ENCODE peak calls at places on chromosome 15, in eight cellular contexts. G, H, Q, E, I, L, V and J are unnamed samples. For H3K4me1, the result is how much of the 10 kb centered on the place peaks cover.

GRCh38 chr15:88702983-88703382 is 64.2 kb downstream of the ISG20 start:
- DNase-seq in H (no peak), Q (no peak), E (no peak), V (peak), I (no peak), L (no peak), G (no peak), J (no peak)

GRCh38 chr15:63945838-63946298 is 100.4 kb downstream of the DAPK2 start:
- DNase-seq in H (no peak), E (no peak), Q (no peak), I (no peak), L (no peak), V (no peak), G (no peak), J (peak)

GRCh38 chr15:49235446-49236207 is 65.6 kb downstream of the GALK2 start:
- DNase-seq in H (peak), V (peak), L (peak), G (no peak), Q (no peak), E (peak), I (peak), J (no peak)

GRCh38 chr15:64013179-64014043 is 32.9 kb downstream of the DAPK2 start:
- DNase-seq in I (no peak), Q (no peak), G (no peak), V (no peak), L (no peak), H (no peak), E (no peak), J (no peak)

GRCh38 chr15:96162322-96162721 is 168.2 kb upstream of the NR2F2 start:
- DNase-seq in Q (no peak), H (peak), L (no peak), G (no peak), E (no peak), V (no peak), I (no peak), J (no peak)

GRCh38 chr15:100115711-100116090 is 226.1 kb downstream of the ADAMTS17 start:
- DNase-seq in I (no peak), E (no peak), Q (no peak), G (no peak), H (no peak), L (peak), V (peak), J (no peak)

GRCh38 chr15:74844319-74845207 is 1.6 kb upstream of the ULK3 start:
- DNase-seq in E (no peak), V (no peak), H (no peak), L (no peak), G (no peak), I (no peak), Q (no peak), J (no peak)

GRCh38 chr15:58355352-58355964 is 76.3 kb upstream of the LIPC start:
- DNase-seq in G (no peak), E (no peak), H (no peak), L (no peak), Q (no peak), V (no peak), I (no peak), J (no peak)

GRCh38 chr15:29089731-29090616 is 179.6 kb downstream of the NSMCE3 start:
- DNase-seq in G (no peak), E (no peak), L (no peak), V (peak), H (no peak), Q (no peak), I (peak), J (no peak)

GRCh38 chr15:83123529-83123928 is 16.1 kb downstream of the TM6SF1 start:
- DNase-seq in V (no peak), H (no peak), Q (no peak), G (no peak), L (no peak), E (no peak), I (no peak), J (no peak)

GRCh38 chr15:95684693-95685115 is 645.8 kb upstream of the NR2F2 start:
- DNase-seq in E (peak), I (no peak), V (peak), L (no peak), G (no peak), H (peak), Q (no peak), J (no peak)

GRCh38 chr15:96327155-96327741 is 3.3 kb upstream of the NR2F2 start:
- DNase-seq in Q (no peak), H (peak), I (no peak), L (peak), E (peak), V (peak), G (no peak), J (no peak)

GRCh38 chr15:101266787-101267186 is 10.5 kb downstream of the SELENOS start:
- DNase-seq in V (no peak), Q (no peak), E (no peak), H (no peak), L (no peak), I (no peak), G (no peak), J (no peak)
- H3K4me1 ChIP-seq in V (under half), Q (under half), E (under half), H (under half), L (under half), I (under half), G (under half), J (under half)

DNA sequence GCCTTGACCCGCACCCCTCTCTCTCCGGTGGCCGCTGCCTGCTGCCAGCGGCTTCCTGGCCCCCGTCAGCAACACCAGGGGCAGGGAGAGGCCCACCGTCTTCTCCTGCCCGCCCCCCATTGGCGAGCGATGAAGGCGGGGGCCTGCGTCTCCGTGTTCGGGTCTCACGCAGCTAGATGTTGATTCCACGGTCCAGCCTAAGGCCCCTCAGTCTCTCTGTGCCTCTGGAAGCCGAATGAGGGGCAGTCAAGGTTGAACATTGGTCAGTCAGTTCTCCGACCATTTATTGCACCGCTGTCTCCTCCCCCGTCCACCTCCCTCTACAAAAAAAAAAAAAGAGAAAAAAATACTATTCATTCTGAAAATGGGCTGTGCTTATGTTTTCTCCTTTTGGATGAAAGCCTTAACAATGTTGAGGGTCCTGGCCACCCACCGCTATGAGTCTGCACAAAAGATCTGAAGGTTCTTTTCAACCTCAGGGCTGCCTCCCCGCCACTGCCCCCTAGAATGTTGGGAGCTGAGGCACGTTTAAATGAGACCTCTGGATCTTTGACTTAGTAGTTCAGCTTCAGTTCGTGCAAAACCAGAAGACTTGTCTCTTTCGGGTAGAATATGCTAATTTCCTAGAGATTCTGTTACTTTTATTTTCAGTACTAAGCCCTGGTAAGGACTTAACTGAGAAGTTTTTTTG is 724 bp downstream of the IREB2 start:
- DNase-seq in H (peak), L (no peak), Q (no peak), I (no peak), V (no peak), G (no peak), E (peak), J (no peak)
- TF ChIP-seq POLR2A in H (no peak), L (no peak), Q (no peak), I (no peak), V (no peak), G (no peak), E (no peak), J (no peak)

DNA sequence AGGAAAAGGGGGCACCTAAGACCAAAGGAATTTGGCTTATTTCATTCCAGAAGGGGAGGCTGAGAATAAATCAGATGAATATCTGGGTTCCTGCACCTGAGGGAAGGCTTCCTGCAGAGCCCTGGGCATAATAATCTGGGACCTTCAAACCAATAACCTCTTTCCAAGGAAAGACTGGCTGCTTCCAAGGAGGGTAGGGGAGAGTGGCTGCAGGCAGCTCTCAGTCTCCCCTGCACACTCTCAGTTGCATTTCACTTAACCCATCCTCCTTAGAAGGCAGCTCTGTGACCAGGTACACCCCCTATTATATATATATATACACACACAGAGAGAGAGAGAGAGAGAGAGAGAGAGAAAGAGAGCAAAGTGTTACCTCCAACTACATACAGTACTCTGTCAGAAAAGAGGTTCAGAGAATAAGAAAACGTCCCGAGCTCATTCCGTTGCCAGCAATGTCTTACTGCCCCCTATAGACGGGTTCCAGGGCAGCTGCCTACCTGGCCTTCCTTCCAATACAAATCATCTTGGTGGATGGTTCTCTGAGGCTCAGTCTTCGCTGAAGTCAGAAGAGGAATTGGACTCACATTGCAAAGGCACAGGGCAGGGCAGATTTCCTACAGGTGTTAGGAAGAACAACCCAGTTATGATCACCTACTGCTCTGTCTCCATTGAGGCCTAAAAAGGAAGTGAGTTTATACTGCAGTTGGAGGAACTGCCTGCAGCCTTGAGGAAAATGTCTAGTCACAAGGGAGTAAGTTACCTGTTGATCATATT is 26.1 kb downstream of the CAPN3 start:
- DNase-seq in Q (no peak), I (no peak), G (no peak), V (peak), H (peak), E (peak), L (no peak), J (no peak)
- TF ChIP-seq CTCF in Q (peak), I (no peak), G (peak), V (peak), H (peak), E (peak), L (peak), J (no peak)

GRCh38 chr15:66942649-66943390 is 122.6 kb upstream of the SMAD3 start:
- DNase-seq in Q (no peak), H (no peak), L (no peak), E (no peak), V (no peak), G (no peak), I (peak), J (no peak)
- H3K4me1 ChIP-seq in Q (under half), H (under half), L (under half), E (under half), V (under half), G (under half), I (under half), J (under half)

GRCh38 chr15:85771781-85772445 is 22.8 kb downstream of the KLHL25 start:
- DNase-seq in L (peak), E (no peak), G (no peak), H (peak), I (peak), Q (no peak), V (peak), J (peak)

GRCh38 chr15:85773249-85773648 is 21.5 kb downstream of the KLHL25 start:
- DNase-seq in Q (no peak), I (no peak), H (no peak), G (no peak), V (no peak), L (no peak), E (no peak), J (no peak)

GRCh38 chr15:85773916-85774315 is 20.8 kb downstream of the KLHL25 start:
- DNase-seq in I (no peak), G (no peak), L (no peak), V (no peak), H (no peak), Q (no peak), E (no peak), J (no peak)

GRCh38 chr15:85771276-85771675 is 23.4 kb downstream of the KLHL25 start:
- DNase-seq in G (no peak), I (no peak), L (no peak), H (no peak), Q (no peak), E (no peak), V (no peak), J (no peak)

GRCh38 chr15:85772668-85773067 is 22.1 kb downstream of the KLHL25 start:
- DNase-seq in Q (no peak), H (no peak), G (no peak), L (no peak), E (no peak), V (no peak), I (no peak), J (no peak)
- TF ChIP-seq POLR2A in Q (no peak), H (no peak), G (no peak), L (no peak), E (no peak), V (no peak), I (no peak), J (no peak)

GRCh38 chr15:70580286-70580685 is 183.1 kb downstream of the UACA start:
- DNase-seq in Q (no peak), G (no peak), V (no peak), H (no peak), I (no peak), L (no peak), E (no peak), J (no peak)
- TF ChIP-seq CTCF in Q (no peak), G (no peak), V (no peak), H (no peak), I (no peak), L (no peak), E (no peak), J (no peak)

DNA sequence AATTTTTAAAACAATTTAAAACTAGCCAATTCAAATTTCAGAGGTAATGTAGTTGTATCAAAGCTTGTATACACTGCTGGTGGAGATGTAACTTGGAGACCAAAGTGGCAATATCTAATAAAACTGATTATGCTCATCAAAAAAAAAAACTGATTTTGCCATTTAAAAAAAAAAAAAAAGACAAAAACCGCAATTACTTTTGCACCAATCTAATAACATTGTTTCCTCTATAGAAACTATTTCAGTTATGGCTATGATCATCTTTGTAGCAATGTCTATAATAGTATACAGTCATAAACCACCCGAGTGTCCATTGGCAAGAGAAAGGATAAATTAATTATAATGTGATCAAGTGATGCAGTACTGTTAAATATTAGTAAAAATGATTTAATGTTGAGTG is 149.3 kb upstream of the SEMA6D start:
- DNase-seq in I (no peak), E (no peak), Q (no peak), L (no peak), V (no peak), H (no peak), G (no peak), J (no peak)
- H3K4me1 ChIP-seq in I (under half), E (under half), Q (under half), L (under half), V (under half), H (under half), G (under half), J (under half)

DNA sequence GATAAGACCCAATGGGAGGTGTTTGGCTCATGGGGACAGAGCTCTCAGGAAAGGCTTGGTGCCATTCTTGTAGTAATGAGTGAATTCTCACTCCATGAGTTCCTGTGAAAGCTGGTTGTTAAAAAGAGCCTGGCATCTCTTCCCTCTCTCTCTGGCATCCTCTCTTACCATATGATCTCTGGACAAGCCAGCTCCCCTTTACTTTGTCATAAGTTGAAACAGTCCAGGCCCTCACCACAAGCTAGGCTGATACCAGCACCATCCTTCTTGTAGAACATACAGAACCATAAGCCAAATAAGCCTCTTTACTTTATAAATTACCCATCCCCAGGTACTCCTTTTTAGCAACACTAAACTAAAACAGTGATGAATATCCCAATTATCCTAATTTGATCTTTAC is 166.9 kb upstream of the TMC3 start:
- DNase-seq in V (no peak), L (no peak), E (no peak), G (no peak), Q (no peak), H (no peak), I (no peak), J (no peak)
- TF ChIP-seq POLR2A in V (no peak), L (no peak), E (no peak), G (no peak), Q (no peak), H (no peak), I (no peak), J (no peak)

GRCh38 chr15:78422571-78423340 is 15.3 kb upstream of the IREB2 start:
- DNase-seq in I (peak), L (peak), G (peak), H (peak), V (peak), E (peak), Q (peak), J (no peak)
- TF ChIP-seq CTCF in I (peak), L (peak), G (peak), H (peak), V (peak), E (peak), Q (peak), J (peak)

GRCh38 chr15:98794754-98795153 is 146.4 kb downstream of the IGF1R start:
- DNase-seq in V (peak), Q (no peak), E (peak), I (no peak), G (no peak), L (no peak), H (no peak), J (no peak)

GRCh38 chr15:98790270-98790669 is 141.9 kb downstream of the IGF1R start:
- DNase-seq in I (no peak), Q (no peak), G (no peak), E (no peak), L (no peak), H (no peak), V (no peak), J (no peak)

GRCh38 chr15:98791046-98791701 is 142.8 kb downstream of the IGF1R start:
- DNase-seq in H (no peak), G (no peak), E (no peak), Q (no peak), L (no peak), V (no peak), I (no peak), J (no peak)

GRCh38 chr15:98794211-98794610 is 145.9 kb downstream of the IGF1R start:
- DNase-seq in G (no peak), I (no peak), V (no peak), H (no peak), L (no peak), E (no peak), Q (no peak), J (no peak)

DNA sequence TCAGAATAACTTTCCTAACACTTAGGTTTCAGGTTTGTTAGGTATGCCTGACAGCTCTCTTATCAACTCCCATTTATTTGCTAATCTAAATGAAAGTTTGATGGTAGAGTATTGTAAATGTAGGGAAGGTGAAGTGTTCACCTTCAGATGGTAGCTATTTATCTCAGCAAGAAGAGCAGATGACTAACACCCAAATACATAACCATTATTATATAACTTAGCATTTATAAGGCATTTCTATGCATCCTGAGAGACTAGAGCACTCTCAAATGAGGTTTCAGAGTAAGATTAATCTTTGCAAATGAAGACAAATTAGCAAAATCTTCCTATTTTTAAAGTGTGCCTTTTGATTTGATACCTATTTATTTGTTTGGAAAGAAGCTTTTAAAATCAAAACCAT is 143.8 kb downstream of the IGF1R start:
- DNase-seq in E (no peak), Q (no peak), V (no peak), I (no peak), G (no peak), H (no peak), L (no peak), J (no peak)
- H3K4me1 ChIP-seq in E (half or more), Q (under half), V (under half), I (under half), G (under half), H (half or more), L (under half), J (under half)